ENCODE peak calls at places on chromosomes 1 and 21, in ten cellular contexts. V is cardiac fibroblast, P is heart right ventricle, R is colonic mucosa, L is omental fat pad, O is cardiac muscle cell, K is IMR-90, S is nephron progenitor cell, I is lower leg skin, T is fibroblast of mammary gland. E is an unnamed sample.

GRCh38 chr21:46188226-46189212 is 4.3 kb upstream of the SPATC1L start:
- DNase-seq in V (peak), P (peak), R (peak), L (peak), O (peak), K (peak), S (no peak), I (peak), T (peak), E (no peak)

GRCh38 chr1:69077633-69078032 is 490.1 kb upstream of the LRRC7 start:
- DNase-seq in V (no peak), P (no peak), R (no peak), L (no peak), O (no peak), K (no peak), S (no peak), I (no peak), T (no peak), E (no peak)

GRCh38 chr1:46747683-46748288 is 28.9 kb upstream of the EFCAB14 start:
- DNase-seq in V (peak), P (peak), R (peak), L (no peak), O (peak), K (peak), S (peak), I (no peak), T (peak), E (peak)

GRCh38 chr21:43332872-43333300 is 94.0 kb downstream of the SIK1 start:
- DNase-seq in V (peak), P (no peak), R (no peak), L (no peak), O (peak), K (peak), S (no peak), I (no peak), T (peak), E (peak)

GRCh38 chr1:69737527-69738176 is 169.9 kb downstream of the LRRC7 start:
- DNase-seq in V (peak), P (peak), R (peak), L (no peak), O (peak), K (peak), S (peak), I (no peak), T (peak), E (no peak)

GRCh38 chr1:97034651-97035050 is 313.1 kb downstream of the PTBP2 start:
- DNase-seq in V (no peak), P (no peak), R (no peak), L (no peak), O (no peak), K (no peak), S (no peak), I (no peak), T (no peak), E (no peak)

GRCh38 chr1:184387871-184388670 is 1.2 kb downstream of the C1orf21 start:
- DNase-seq in V (peak), P (peak), R (peak), L (no peak), O (peak), K (peak), S (peak), I (peak), T (peak), E (peak)

GRCh38 chr1:87542697-87543096 is 214.0 kb downstream of the LMO4 start:
- DNase-seq in V (no peak), P (no peak), R (no peak), L (no peak), O (no peak), K (no peak), S (no peak), I (no peak), T (no peak), E (no peak)

GRCh38 chr1:165439287-165439686 is 5.6 kb downstream of the RXRG start:
- DNase-seq in V (no peak), P (no peak), R (no peak), L (no peak), O (no peak), K (no peak), S (peak), I (no peak), T (no peak), E (peak)

GRCh38 chr1:183023146-183023600 is at the start of gene LAMC1:
- DNase-seq in V (peak), P (peak), R (peak), L (peak), O (peak), K (peak), S (peak), I (peak), T (peak), E (peak)

GRCh38 chr1:71650126-71650525 is 569.3 kb upstream of the ZRANB2 start:
- DNase-seq in V (no peak), P (no peak), R (no peak), L (no peak), O (no peak), K (peak), S (no peak), I (no peak), T (peak), E (no peak)

GRCh38 chr1:186482661-186483255 is 21.8 kb upstream of the PDC start:
- DNase-seq in V (peak), P (peak), R (peak), L (peak), O (peak), K (peak), S (peak), I (peak), T (peak), E (peak)

GRCh38 chr1:32062867-32063230 is 9.9 kb upstream of the TMEM39B start:
- DNase-seq in V (no peak), P (no peak), R (no peak), L (no peak), O (no peak), K (peak), S (no peak), I (no peak), T (no peak), E (no peak)

GRCh38 chr21:25887166-25887565 is 152.4 kb downstream of the GABPA start:
- DNase-seq in V (no peak), P (no peak), R (peak), L (no peak), O (peak), K (no peak), S (no peak), I (no peak), T (peak), E (no peak)

GRCh38 chr1:54327386-54328116 is 78.6 kb downstream of the SSBP3 start:
- DNase-seq in V (no peak), P (no peak), R (no peak), L (no peak), O (no peak), K (peak), S (peak), I (no peak), T (peak), E (peak)

GRCh38 chr1:234676103-234676594 is 66.2 kb upstream of the IRF2BP2 start:
- DNase-seq in V (peak), P (peak), R (peak), L (peak), O (peak), K (peak), S (peak), I (peak), T (peak), E (peak)

GRCh38 chr1:30005972-30006619 is 717.3 kb downstream of the MATN1 start:
- DNase-seq in V (no peak), P (no peak), R (no peak), L (no peak), O (no peak), K (no peak), S (no peak), I (no peak), T (no peak), E (no peak)

GRCh38 chr1:94698341-94698740 is 121.8 kb upstream of the SLC44A3 start:
- DNase-seq in V (no peak), P (no peak), R (no peak), L (no peak), O (no peak), K (peak), S (no peak), I (no peak), T (peak), E (no peak)

GRCh38 chr1:167447521-167448136 is 70.7 kb downstream of the CD247 start:
- DNase-seq in V (no peak), P (no peak), R (peak), L (no peak), O (no peak), K (no peak), S (no peak), I (peak), T (no peak), E (no peak)

GRCh38 chr1:74593887-74594866 is 79.4 kb downstream of the ERICH3 start:
- DNase-seq in V (no peak), P (no peak), R (no peak), L (no peak), O (no peak), K (no peak), S (no peak), I (no peak), T (no peak), E (no peak)

GRCh38 chr1:54415533-54415932 is 9.3 kb upstream of the SSBP3 start:
- DNase-seq in V (no peak), P (no peak), R (no peak), L (no peak), O (no peak), K (no peak), S (no peak), I (no peak), T (no peak), E (no peak)

GRCh38 chr1:211531194-211532085 is 39.5 kb upstream of the RD3 start:
- DNase-seq in V (no peak), P (no peak), R (no peak), L (no peak), O (no peak), K (no peak), S (no peak), I (no peak), T (no peak), E (no peak)

DNA sequence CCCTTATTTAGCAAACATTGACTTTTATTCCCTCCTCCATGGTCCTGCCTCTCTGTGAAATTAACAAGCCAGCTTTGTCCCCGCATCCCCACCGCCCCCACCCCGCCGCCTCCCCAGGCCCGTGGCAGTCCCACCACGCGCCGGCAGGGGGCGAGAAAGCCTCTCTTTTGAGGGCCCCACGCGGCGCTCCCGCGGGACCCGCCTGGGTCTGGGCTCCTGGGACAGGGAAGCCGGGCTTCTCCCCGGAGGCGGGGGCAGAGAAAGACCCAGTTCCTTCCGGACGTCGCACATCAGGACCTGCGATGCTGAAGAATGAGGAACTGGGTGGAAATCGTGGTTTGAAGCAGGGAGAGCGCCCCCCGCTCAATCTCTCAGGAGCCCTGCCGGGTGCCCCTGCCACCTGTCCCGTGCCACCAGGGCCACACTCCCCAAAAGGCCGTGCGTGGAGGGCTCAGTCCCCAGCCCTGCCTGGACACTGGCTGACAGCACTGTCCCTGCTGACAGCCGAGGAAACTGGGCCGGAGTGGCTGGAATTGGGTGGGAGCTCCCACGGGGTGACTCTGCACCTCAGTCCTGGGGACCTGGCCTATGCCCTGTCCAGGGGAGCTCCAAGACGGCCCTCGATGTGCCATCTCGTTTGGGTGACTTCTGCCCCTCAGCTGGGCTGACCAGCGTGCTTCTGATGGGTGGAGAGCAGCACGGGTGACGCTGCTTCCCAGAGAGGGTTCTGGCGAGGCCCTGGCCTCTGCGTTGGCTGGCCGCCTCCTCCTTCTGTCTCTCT is 8.6 kb upstream of the ACTRT2 start:
- DNase-seq in V (no peak), P (peak), R (peak), L (peak), O (peak), K (no peak), S (peak), I (peak), T (no peak), E (peak)
- TF ChIP-seq CTCF in V (peak), P (peak), R (peak), L (no peak), O (peak), K (no peak), S (peak), I (no peak), T (no peak), E (peak)

GRCh38 chr1:115466433-115466832 is 128.4 kb upstream of the NGF start:
- DNase-seq in V (peak), P (no peak), R (no peak), L (no peak), O (peak), K (no peak), S (no peak), I (no peak), T (no peak), E (no peak)
- TF ChIP-seq CTCF in V (peak), P (no peak), R (no peak), L (no peak), O (peak), K (peak), S (no peak), I (no peak), T (peak), E (no peak)

GRCh38 chr1:66929999-66930822 is 5.4 kb downstream of the MIER1 start:
- DNase-seq in V (peak), P (peak), R (peak), L (peak), O (peak), K (peak), S (peak), I (peak), T (peak), E (peak)
- TF ChIP-seq CTCF in V (no peak), P (peak), R (peak), L (no peak), O (peak), K (peak), S (no peak), I (no peak), T (no peak), E (peak)

GRCh38 chr1:56811331-56811730 is 7.9 kb downstream of the FYB2 start:
- DNase-seq in V (no peak), P (no peak), R (no peak), L (no peak), O (no peak), K (no peak), S (no peak), I (no peak), T (no peak), E (no peak)

GRCh38 chr1:56803561-56804156 is 15.5 kb downstream of the FYB2 start:
- DNase-seq in V (peak), P (no peak), R (peak), L (no peak), O (peak), K (peak), S (peak), I (no peak), T (peak), E (peak)

GRCh38 chr1:56808385-56808784 is 10.8 kb downstream of the FYB2 start:
- DNase-seq in V (no peak), P (no peak), R (no peak), L (no peak), O (no peak), K (no peak), S (no peak), I (no peak), T (no peak), E (no peak)

DNA sequence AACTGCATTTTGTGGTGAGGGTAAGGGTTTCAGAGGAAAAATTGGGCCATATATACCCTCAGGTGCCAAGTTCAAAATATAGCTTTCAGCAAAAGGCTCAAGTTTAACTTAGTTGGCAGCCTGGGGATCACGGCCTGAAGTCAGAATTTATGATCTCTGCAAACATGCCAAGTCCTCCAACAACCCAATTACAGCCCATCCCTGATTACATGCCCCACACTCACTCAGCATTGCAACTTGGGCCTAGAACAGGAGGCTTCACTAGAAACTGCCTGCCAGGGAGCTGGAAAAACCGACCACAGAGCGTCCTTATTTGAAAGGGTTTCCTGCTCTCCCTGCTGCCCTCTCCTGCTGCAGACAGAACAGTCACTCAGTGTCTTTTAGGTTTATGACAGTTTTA is 12.4 kb downstream of the FYB2 start:
- DNase-seq in V (no peak), P (no peak), R (peak), L (no peak), O (no peak), K (no peak), S (no peak), I (no peak), T (no peak), E (no peak)
- TF ChIP-seq CTCF in V (no peak), P (no peak), R (no peak), L (no peak), O (no peak), K (no peak), S (no peak), I (no peak), T (no peak), E (no peak)

GRCh38 chr1:215497516-215497915 is 69.6 kb upstream of the KCTD3 start:
- DNase-seq in V (no peak), P (no peak), R (no peak), L (no peak), O (no peak), K (no peak), S (no peak), I (no peak), T (no peak), E (no peak)
- TF ChIP-seq CTCF in V (no peak), P (no peak), R (no peak), L (no peak), O (no peak), K (no peak), S (no peak), I (no peak), T (no peak), E (no peak)

GRCh38 chr1:113493533-113493932 is 103.2 kb downstream of the MAGI3 start:
- DNase-seq in V (no peak), P (no peak), R (no peak), L (no peak), O (no peak), K (no peak), S (no peak), I (no peak), T (no peak), E (no peak)

GRCh38 chr1:113490384-113490783 is 100.1 kb downstream of the MAGI3 start:
- DNase-seq in V (no peak), P (no peak), R (no peak), L (no peak), O (no peak), K (no peak), S (no peak), I (no peak), T (no peak), E (no peak)

DNA sequence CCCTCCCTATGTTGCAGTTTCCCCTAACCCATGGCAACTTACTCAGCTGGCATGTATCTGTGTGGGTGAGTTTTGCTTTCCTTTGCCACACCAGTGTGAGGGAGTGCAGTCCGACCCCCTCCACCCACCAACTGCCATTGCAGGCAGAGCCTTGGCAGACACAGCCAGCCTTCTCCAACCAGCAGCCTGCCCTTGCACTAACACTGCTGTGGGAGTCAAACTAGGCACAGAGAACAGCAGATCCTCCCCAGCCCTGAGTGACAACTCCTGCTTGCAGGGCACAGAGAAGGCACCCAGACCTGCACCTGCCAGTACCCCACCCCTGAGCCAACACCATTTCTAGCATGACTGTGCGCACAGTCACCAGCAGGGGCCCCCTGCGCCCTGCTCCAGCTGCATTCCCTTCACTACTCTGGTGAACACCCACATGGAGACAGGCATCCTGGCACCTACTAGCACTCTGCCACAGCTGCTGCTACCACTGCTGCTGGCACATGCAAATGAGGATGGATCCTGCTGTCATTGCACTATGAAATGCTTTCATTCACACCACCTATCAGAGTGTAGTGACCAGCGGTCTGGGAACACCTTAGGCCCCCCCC is 98.4 kb downstream of the MAGI3 start:
- DNase-seq in V (peak), P (no peak), R (no peak), L (no peak), O (no peak), K (no peak), S (no peak), I (peak), T (no peak), E (no peak)
- TF ChIP-seq CTCF in V (peak), P (no peak), R (no peak), L (no peak), O (no peak), K (peak), S (no peak), I (no peak), T (no peak), E (no peak)

GRCh38 chr1:42165511-42166210 is 1.1 kb upstream of the GUCA2A start:
- DNase-seq in V (peak), P (peak), R (peak), L (no peak), O (peak), K (peak), S (no peak), I (no peak), T (no peak), E (no peak)
- TF ChIP-seq CTCF in V (no peak), P (no peak), R (no peak), L (no peak), O (no peak), K (no peak), S (no peak), I (no peak), T (no peak), E (no peak)

GRCh38 chr1:109075531-109076490 is at the start of gene TAF13:
- DNase-seq in V (peak), P (peak), R (peak), L (peak), O (peak), K (peak), S (peak), I (peak), T (peak), E (peak)
- TF ChIP-seq CTCF in V (peak), P (peak), R (no peak), L (no peak), O (peak), K (peak), S (no peak), I (no peak), T (no peak), E (no peak)

E was measured in glutamatergic neuron.